ENCODE peak calls at places on chromosomes 12 and 14, in five cellular contexts. P is left ventricle myocardium inferior, R is AG09319, L is heart left ventricle, K is AG04450. N is an unnamed sample.

GRCh38 chr14:105528859-105529505 is 2.6 kb downstream of the TMEM121 start:
- DNase-seq in P (no peak), R (no peak), L (no peak), K (no peak), N (no peak)

GRCh38 chr14:34710744-34711143 is 3.6 kb downstream of the CFL2 start:
- DNase-seq in P (no peak), R (no peak), L (no peak), K (no peak), N (no peak)

GRCh38 chr14:66038214-66038977 is 447.8 kb upstream of the CCDC196 start:
- DNase-seq in P (no peak), R (no peak), L (peak; percentile 42), K (no peak), N (no peak)

GRCh38 chr12:20950248-20950647 is 139.7 kb downstream of the SLCO1B3 start:
- DNase-seq in P (no peak), R (no peak), L (no peak), K (no peak), N (no peak)

GRCh38 chr14:103057028-103057371 is 349 bp downstream of the CDC42BPB start:
- DNase-seq in P (peak; percentile 40), R (no peak), L (no peak), K (no peak), N (no peak)

GRCh38 chr14:105028251-105028927 is 7.5 kb upstream of the CDCA4 start:
- DNase-seq in P (no peak), R (no peak), L (no peak), K (no peak), N (no peak)

GRCh38 chr12:68451261-68452091 is 119.3 kb upstream of the MDM1 start:
- DNase-seq in P (peak; percentile 15), R (peak; percentile 67), L (peak; percentile 31), K (peak; percentile 52), N (no peak)

GRCh38 chr12:127873306-127873705 is 393.7 kb upstream of the TMEM132C start:
- DNase-seq in P (no peak), R (no peak), L (no peak), K (no peak), N (no peak)

GRCh38 chr14:92473947-92474535 is 39.5 kb upstream of the RIN3 start:
- DNase-seq in P (no peak), R (no peak), L (no peak), K (no peak), N (no peak)

GRCh38 chr14:60642270-60642789 is 6.9 kb downstream of the SIX1 start:
- DNase-seq in P (no peak), R (no peak), L (no peak), K (no peak), N (no peak)

GRCh38 chr14:61343471-61343870 is 22.1 kb downstream of the PRKCH start:
- DNase-seq in P (no peak), R (no peak), L (no peak), K (no peak), N (no peak)

GRCh38 chr14:105095236-105095805 is 30.1 kb upstream of the GPR132 start:
- DNase-seq in P (no peak), R (no peak), L (no peak), K (no peak), N (no peak)

GRCh38 chr12:26845057-26845666 is 12.2 kb upstream of the ITPR2 start:
- DNase-seq in P (peak; percentile 48), R (no peak), L (peak; percentile 65), K (no peak), N (no peak)

GRCh38 chr12:112936264-112936663 is 2.0 kb upstream of the OAS3 start:
- DNase-seq in P (no peak), R (no peak), L (no peak), K (no peak), N (no peak)

GRCh38 chr14:105198588-105198987 is 17.5 kb upstream of the NUDT14 start:
- DNase-seq in P (no peak), R (no peak), L (no peak), K (no peak), N (no peak)

GRCh38 chr12:39912211-39912980 is 193.5 kb downstream of the SLC2A13 start:
- DNase-seq in P (peak; percentile 32), R (no peak), L (peak; percentile 34), K (no peak), N (no peak)

GRCh38 chr12:22821985-22822384 is 197.0 kb downstream of the ETNK1 start:
- DNase-seq in P (no peak), R (no peak), L (no peak), K (no peak), N (no peak)

GRCh38 chr12:27276275-27276674 is 32.2 kb downstream of the STK38L start:
- DNase-seq in P (no peak), R (no peak), L (no peak), K (no peak), N (no peak)

GRCh38 chr12:98154850-98155249 is 360.5 kb upstream of the TMPO start:
- DNase-seq in P (no peak), R (no peak), L (no peak), K (no peak), N (no peak)
- TF ChIP-seq CTCF in P (peak; percentile 54), R (no peak), L (peak; percentile 38), K (no peak), N (peak; percentile 21)

GRCh38 chr12:123576611-123577010 is 7.7 kb upstream of the TMED2 start:
- DNase-seq in P (no peak), R (no peak), L (no peak), K (no peak), N (no peak)

GRCh38 chr12:123580772-123581171 is 3.6 kb upstream of the TMED2 start:
- DNase-seq in P (no peak), R (no peak), L (no peak), K (no peak), N (no peak)

GRCh38 chr12:123572391-123572790 is 12.0 kb upstream of the TMED2 start:
- DNase-seq in P (no peak), R (no peak), L (no peak), K (no peak), N (no peak)

GRCh38 chr12:123573870-123574269 is 10.5 kb upstream of the TMED2 start:
- DNase-seq in P (no peak), R (no peak), L (no peak), K (no peak), N (no peak)

GRCh38 chr12:123578243-123578642 is 6.1 kb upstream of the TMED2 start:
- DNase-seq in P (no peak), R (no peak), L (no peak), K (no peak), N (no peak)
- TF ChIP-seq CTCF in P (no peak), R (no peak), L (no peak), K (no peak), N (no peak)

GRCh38 chr14:86153480-86153879 is 623.5 kb downstream of the FLRT2 start:
- DNase-seq in P (no peak), R (no peak), L (no peak), K (no peak), N (no peak)
- TF ChIP-seq CTCF in P (no peak), R (no peak), L (no peak), K (peak; percentile 46), N (no peak)

DNA sequence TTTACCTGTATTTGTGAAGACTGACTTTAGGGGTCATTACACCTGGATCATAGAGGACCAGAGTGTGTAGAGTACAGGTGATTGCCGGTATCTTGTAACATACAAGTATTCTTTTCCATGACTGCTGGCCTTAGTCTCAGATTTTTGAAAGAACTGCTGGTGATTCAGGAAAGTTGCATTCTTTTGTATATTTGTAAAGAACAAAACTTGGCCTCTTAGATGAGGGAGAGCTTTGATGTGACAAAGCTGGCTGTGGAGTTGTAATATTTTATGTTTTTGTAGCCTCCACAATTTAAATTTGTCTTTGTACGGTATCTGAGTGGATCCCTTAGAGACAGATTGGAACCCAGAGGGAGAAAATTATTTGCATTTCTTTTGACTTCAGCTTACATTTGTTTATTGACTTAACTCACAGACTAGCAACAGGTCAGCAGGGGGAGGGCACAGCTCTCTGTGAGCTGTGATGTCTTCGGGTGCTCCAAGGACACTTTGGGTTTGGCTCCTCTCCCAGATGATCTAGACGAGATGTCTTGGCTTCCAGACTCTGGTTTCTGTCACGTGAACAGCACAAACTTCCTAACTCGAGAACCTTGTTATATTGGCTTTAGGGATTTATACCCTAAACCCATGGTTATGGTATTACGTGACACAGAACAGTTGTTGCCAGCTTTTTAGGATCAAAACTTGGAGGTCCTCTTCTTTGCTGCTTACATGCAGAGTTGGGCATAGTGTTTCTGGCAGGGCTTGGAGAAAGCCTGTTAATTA is 65.9 kb downstream of the DAAM1 start:
- DNase-seq in P (peak; percentile 74), R (peak; percentile 93), L (peak; percentile 87), K (peak; percentile 82), N (no peak)
- TF ChIP-seq CTCF in P (peak; percentile 23), R (no peak), L (peak; percentile 11), K (no peak), N (no peak)

GRCh38 chr12:121883315-121883660 is 5.3 kb upstream of the PSMD9 start:
- DNase-seq in P (no peak), R (no peak), L (no peak), K (no peak), N (no peak)

GRCh38 chr12:121888478-121889266 is at the start of gene PSMD9:
- DNase-seq in P (peak; percentile 98), R (peak; percentile 96), L (peak; percentile 99), K (peak; percentile 94), N (peak; percentile 93)

GRCh38 chr12:121892673-121893561 is 4.3 kb downstream of the PSMD9 start:
- DNase-seq in P (no peak), R (no peak), L (no peak), K (no peak), N (no peak)

GRCh38 chr12:121889267-121889624 is 656 bp downstream of the PSMD9 start:
- DNase-seq in P (no peak), R (no peak), L (no peak), K (no peak), N (no peak)

GRCh38 chr12:121888083-121888477 is 510 bp upstream of the PSMD9 start:
- DNase-seq in P (no peak), R (no peak), L (no peak), K (no peak), N (no peak)
- TF ChIP-seq CTCF in P (no peak), R (no peak), L (no peak), K (no peak), N (no peak)

DNA sequence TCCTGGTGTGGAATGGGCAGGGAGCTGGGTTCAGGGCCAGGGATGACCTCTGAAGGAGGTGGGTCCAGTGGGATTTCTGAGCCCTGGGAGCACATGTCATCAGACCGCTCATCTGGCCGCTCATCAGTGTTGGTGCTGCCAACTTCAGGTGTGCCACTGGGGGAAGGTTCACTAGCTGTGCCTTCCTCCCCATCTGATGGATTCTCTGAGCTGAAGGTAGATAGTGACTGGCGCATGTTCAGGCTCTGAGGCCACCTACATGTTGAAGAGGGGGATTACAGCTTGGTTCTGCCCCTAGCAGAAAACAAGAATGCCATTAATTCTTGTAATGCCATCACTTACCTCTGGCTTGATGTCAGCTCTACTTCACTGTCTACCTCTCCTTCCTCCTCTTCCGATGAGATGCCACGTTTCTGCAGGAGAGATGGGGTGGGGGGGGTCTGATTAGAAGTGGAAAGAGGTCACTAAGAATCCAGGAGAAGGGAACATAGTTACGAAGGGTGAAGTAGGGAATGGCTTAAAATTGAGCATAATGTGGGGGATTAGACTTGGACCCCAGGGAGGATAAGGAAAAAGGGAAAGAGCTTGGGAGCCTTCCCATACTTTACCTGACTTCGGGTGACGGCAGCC is 17.2 kb downstream of the MAP3K12 start:
- DNase-seq in P (no peak), R (no peak), L (no peak), K (no peak), N (no peak)
- TF ChIP-seq CTCF in P (peak; percentile 14), R (no peak), L (no peak), K (peak; percentile 31), N (peak; percentile 23)